ENCODE peak calls at places on chromosomes 3 and 15, in eight cellular contexts. Z is endodermal cell, H is endothelial cell of umbilical vein, T is MM.1S, V is mesendoderm, K is colonic mucosa, P is IMR-90, R is neural progenitor cell. F is an unnamed sample.

GRCh38 chr15:80946576-80946975 is 43.0 kb downstream of the MESD start:
- DNase-seq in H (no peak), Z (no peak), P (no peak), T (no peak), V (no peak), R (no peak), K (no peak), F (no peak)

GRCh38 chr3:134334901-134335280 is 39.4 kb downstream of the AMOTL2 start:
- DNase-seq in Z (no peak), P (no peak), H (no peak), V (peak), T (no peak), R (no peak), K (no peak), F (peak)

GRCh38 chr3:108062051-108062450 is 28.8 kb downstream of the CD47 start:
- DNase-seq in P (no peak), T (no peak), H (no peak), Z (no peak), V (no peak), R (no peak), K (no peak), F (no peak)

GRCh38 chr3:156472150-156472549 is 82.8 kb downstream of the SSR3 start:
- DNase-seq in R (no peak), Z (no peak), H (no peak), V (no peak), T (peak), K (no peak), P (no peak), F (no peak)

GRCh38 chr3:150210461-150211110 is 197.5 kb upstream of the TSC22D2 start:
- DNase-seq in T (no peak), H (no peak), Z (no peak), K (no peak), R (peak), P (peak), V (peak), F (no peak)

GRCh38 chr15:68487087-68487843 is 55.3 kb upstream of the ITGA11 start:
- DNase-seq in Z (no peak), R (no peak), P (peak), T (no peak), V (no peak), K (no peak), H (no peak), F (no peak)

GRCh38 chr3:141405025-141405424 is 36.7 kb downstream of the ZBTB38 start:
- DNase-seq in V (no peak), K (no peak), P (peak), R (no peak), H (peak), T (peak), Z (no peak), F (no peak)

GRCh38 chr3:171833006-171833405 is 10.1 kb upstream of the TMEM212 start:
- DNase-seq in K (no peak), P (no peak), V (no peak), H (no peak), Z (no peak), T (no peak), R (no peak), F (no peak)

GRCh38 chr15:73922186-73923151 is 3.8 kb upstream of the LOXL1 start:
- DNase-seq in V (peak), T (no peak), K (no peak), H (no peak), P (peak), R (peak), Z (peak), F (peak)

GRCh38 chr3:182370949-182371348 is 422.4 kb upstream of the ATP11B start:
- DNase-seq in R (no peak), P (no peak), V (no peak), Z (no peak), K (no peak), T (no peak), H (peak), F (no peak)

GRCh38 chr15:68228143-68228970 is 1.2 kb downstream of the CLN6 start:
- DNase-seq in K (no peak), Z (peak), R (no peak), P (no peak), V (peak), T (peak), H (peak), F (no peak)

GRCh38 chr3:178169421-178169820 is 366.8 kb upstream of the KCNMB2 start:
- DNase-seq in V (no peak), K (no peak), P (no peak), T (no peak), H (no peak), R (no peak), Z (no peak), F (no peak)

GRCh38 chr3:105040026-105040622 is 326.6 kb upstream of the ALCAM start:
- DNase-seq in P (peak), K (no peak), V (peak), R (no peak), Z (no peak), H (peak), T (no peak), F (no peak)

GRCh38 chr15:31975446-31976229 is 54.7 kb upstream of the CHRNA7 start:
- DNase-seq in K (peak), H (no peak), R (peak), Z (peak), T (no peak), P (no peak), V (no peak), F (no peak)

GRCh38 chr3:170330366-170330765 is 27.1 kb upstream of the SKIL start:
- DNase-seq in V (peak), K (peak), P (peak), Z (no peak), H (peak), R (no peak), T (no peak), F (peak)

GRCh38 chr3:50287262-50287661 is 5.0 kb downstream of the IFRD2 start:
- DNase-seq in Z (no peak), T (no peak), R (peak), H (no peak), V (no peak), K (no peak), P (no peak), F (no peak)

GRCh38 chr3:184005981-184006507 is 11.6 kb downstream of the ABCC5 start:
- DNase-seq in R (no peak), V (peak), Z (peak), P (peak), T (peak), K (peak), H (peak), F (peak)

DNA sequence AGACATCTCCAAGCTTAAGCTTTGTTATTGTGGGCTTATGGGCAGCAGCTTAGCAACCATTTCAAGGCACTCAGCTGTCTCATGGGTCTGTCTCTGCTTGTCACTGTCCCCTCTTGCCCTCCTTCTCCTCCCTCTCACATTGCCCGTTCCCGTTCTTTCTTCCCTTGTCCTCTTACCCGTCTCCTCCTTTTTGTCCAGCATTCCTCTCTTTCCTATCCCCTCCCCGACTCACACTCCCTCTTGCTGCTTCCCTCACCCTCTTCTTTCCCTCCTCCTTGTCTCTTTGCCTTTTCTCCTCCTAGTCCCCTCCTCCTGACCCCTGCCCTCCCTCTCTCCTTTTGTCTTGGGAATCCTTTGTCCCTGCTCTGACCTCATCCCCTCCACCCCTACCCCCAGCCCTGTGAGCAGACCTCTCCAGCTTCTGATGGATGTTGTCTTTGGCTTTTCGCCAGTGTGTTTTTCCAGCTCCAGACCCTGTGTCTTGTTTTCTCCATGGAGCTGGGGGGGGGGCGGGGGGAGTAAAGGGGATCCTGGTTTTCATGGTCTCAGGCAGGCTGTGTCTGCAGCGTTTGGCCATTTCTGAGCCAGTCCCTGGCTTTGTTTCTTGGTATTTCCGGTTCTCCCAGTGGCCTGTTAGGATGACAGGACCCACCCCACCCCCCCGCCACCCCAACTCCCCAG is 47.9 kb upstream of the TRAK1 start:
- DNase-seq in P (peak), T (no peak), V (peak), H (peak), R (peak), K (peak), Z (peak), F (peak)
- H3K9ac ChIP-seq in P (peak), T (no peak), V (peak), H (peak), R (no peak), K (no peak), Z (peak), F (peak)

GRCh38 chr15:25406846-25407245 is 32.0 kb downstream of the UBE3A start:
- DNase-seq in T (no peak), Z (no peak), P (no peak), H (no peak), K (no peak), V (no peak), R (no peak), F (no peak)

GRCh38 chr15:25407950-25408349 is 30.9 kb downstream of the UBE3A start:
- DNase-seq in T (no peak), K (no peak), P (no peak), R (no peak), H (no peak), Z (no peak), V (no peak), F (no peak)

GRCh38 chr15:25401511-25401910 is 37.3 kb downstream of the UBE3A start:
- DNase-seq in H (no peak), V (no peak), Z (no peak), R (no peak), P (peak), T (no peak), K (no peak), F (no peak)

GRCh38 chr15:25402342-25402741 is 36.5 kb downstream of the UBE3A start:
- DNase-seq in V (no peak), Z (no peak), K (no peak), H (no peak), R (no peak), T (no peak), P (no peak), F (no peak)

GRCh38 chr15:25403771-25404170 is 35.1 kb downstream of the UBE3A start:
- DNase-seq in T (no peak), K (no peak), P (no peak), H (no peak), V (no peak), R (no peak), Z (no peak), F (no peak)
- H3K9ac ChIP-seq in T (no peak), K (no peak), P (no peak), H (no peak), V (no peak), R (no peak), Z (no peak), F (no peak)

DNA sequence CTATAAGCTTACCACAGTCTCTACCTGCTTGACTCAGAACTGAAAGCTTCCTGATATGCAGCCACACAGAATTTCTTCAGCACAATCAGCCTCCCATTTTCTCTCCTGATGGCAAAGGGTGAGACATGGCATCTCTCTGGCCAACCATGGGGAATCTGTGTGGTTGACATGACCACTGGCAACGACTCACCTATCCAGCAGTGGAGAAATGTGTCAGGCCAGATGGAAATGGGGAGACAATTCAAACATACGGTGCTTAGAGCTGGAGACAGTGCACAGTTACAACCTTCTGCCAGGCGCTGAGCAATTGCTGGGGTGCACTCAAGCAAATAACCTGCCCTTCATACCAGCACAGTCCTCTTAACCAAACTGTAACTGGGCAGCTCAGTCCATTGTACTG is 3.6 kb downstream of the ZNF385D start:
- DNase-seq in K (no peak), T (no peak), V (no peak), P (no peak), H (no peak), Z (no peak), R (peak), F (no peak)
- H3K9ac ChIP-seq in K (no peak), T (no peak), V (no peak), P (no peak), H (no peak), Z (no peak), R (no peak), F (no peak)

DNA sequence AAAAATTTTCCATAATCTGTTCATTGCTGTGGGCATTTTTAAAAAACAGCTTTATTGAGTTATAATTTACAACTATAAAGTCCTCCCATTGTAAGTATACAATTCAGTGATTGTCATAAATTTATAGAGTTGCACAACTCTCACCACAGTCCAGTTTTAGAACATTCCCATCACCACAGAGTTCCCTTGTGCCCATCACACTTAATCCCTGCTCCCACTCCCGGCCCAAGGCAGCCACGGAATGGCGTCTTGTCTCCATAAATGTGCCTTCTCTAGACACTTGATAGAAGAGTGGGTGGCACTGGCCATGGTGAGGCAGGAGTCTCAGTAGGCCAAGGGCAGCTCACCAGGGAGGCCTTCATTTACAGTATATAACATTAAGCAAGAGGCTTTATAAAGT is 6.3 kb downstream of the TSEN2 start:
- DNase-seq in T (no peak), R (no peak), Z (no peak), H (no peak), K (no peak), V (no peak), P (no peak), F (no peak)
- H3K9ac ChIP-seq in T (no peak), R (no peak), Z (no peak), H (no peak), K (no peak), V (no peak), P (no peak), F (no peak)

GRCh38 chr3:138950006-138950644 is 3.1 kb downstream of the FOXL2NB start:
- DNase-seq in V (peak), R (peak), Z (peak), H (no peak), K (no peak), T (no peak), P (peak), F (peak)
- H3K9ac ChIP-seq in V (peak), R (no peak), Z (no peak), H (no peak), K (no peak), T (no peak), P (no peak), F (no peak)

GRCh38 chr15:76006136-76006778 is 6.0 kb downstream of the NRG4 start:
- DNase-seq in T (no peak), R (no peak), V (peak), P (no peak), Z (no peak), H (no peak), K (no peak), F (no peak)

GRCh38 chr15:76011611-76012010 is 613 bp downstream of the NRG4 start:
- DNase-seq in P (no peak), T (no peak), Z (no peak), V (no peak), R (no peak), H (no peak), K (no peak), F (no peak)

DNA sequence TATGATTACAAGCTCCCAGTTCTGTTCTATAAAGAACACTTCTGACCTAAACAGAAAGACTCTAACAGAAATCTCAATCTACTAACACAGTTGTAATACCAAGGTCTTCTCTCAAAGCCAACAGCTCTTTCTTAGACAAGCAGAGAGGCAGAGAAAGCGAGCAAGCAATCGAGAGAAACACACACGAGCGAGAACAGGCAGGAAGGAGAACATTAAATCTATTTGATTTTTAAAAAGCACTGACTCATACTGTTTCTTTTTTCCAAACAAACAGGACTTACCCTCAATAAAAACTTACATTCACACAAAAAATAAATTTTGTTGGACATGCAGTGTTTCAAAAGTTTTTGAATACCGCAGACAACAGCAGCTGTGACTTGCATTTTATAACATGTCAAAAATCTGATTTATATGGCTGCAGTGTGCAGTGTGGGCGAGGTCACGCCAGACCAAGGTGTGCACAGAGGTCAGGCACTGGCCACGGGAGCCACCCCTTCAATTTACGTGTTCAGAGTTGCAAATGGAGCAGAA is at the start of gene NRG4:
- DNase-seq in V (no peak), T (no peak), P (peak), H (peak), R (no peak), K (peak), Z (no peak), F (no peak)
- H3K9ac ChIP-seq in V (no peak), T (no peak), P (no peak), H (no peak), R (no peak), K (no peak), Z (no peak), F (no peak)

GRCh38 chr3:124773351-124774304 is 43.4 kb downstream of the UMPS start:
- DNase-seq in P (no peak), T (peak), Z (no peak), V (no peak), R (no peak), H (no peak), K (no peak), F (no peak)
- H3K9ac ChIP-seq in P (no peak), T (no peak), Z (no peak), V (no peak), R (no peak), H (peak), K (no peak), F (no peak)

GRCh38 chr3:41881233-41881821 is 80.6 kb downstream of the ULK4 start:
- DNase-seq in Z (no peak), T (peak), K (no peak), H (peak), V (peak), P (peak), R (peak), F (no peak)
- H3K9ac ChIP-seq in Z (no peak), T (no peak), K (no peak), H (no peak), V (no peak), P (no peak), R (no peak), F (no peak)

GRCh38 chr15:63075072-63075995 is 32.8 kb downstream of the TPM1 start:
- DNase-seq in R (no peak), V (no peak), K (no peak), T (no peak), P (peak), Z (no peak), H (no peak), F (peak)
- H3K9ac ChIP-seq in R (no peak), V (no peak), K (no peak), T (no peak), P (peak), Z (no peak), H (no peak), F (no peak)

F was measured in H9.